ENCODE peak calls at places on chromosomes 11 and 22, in eight cellular contexts. T is A549; H is naive thymus-derived CD4-positive, alpha-beta T cell; O is CD4-positive, CD25-positive, alpha-beta regulatory T cell; M is fibroblast of lung; F is keratinocyte; K is upper lobe of right lung; Y is transverse colon. B is an unnamed sample. For H3K4me1 and H3K9me3, the result is how much of the 10 kb centered on the place peaks cover.

GRCh38 chr11:59255281-59255680 is 42.6 kb upstream of the MPEG1 start:
- DNase-seq in F (no peak), M (no peak), H (no peak), Y (no peak), O (no peak), T (no peak), K (no peak), B (no peak)

GRCh38 chr11:66547662-66548009 is 933 bp downstream of the ACTN3 start:
- DNase-seq in H (no peak), T (no peak), M (no peak), Y (no peak), F (no peak), O (no peak), K (no peak), B (peak)

GRCh38 chr22:37563153-37564081 is 3.1 kb downstream of the CDC42EP1 start:
- DNase-seq in K (peak), O (no peak), H (no peak), Y (peak), T (peak), F (no peak), M (peak), B (no peak)

GRCh38 chr11:88169481-88169880 is 5.8 kb downstream of the RAB38 start:
- DNase-seq in Y (no peak), T (no peak), K (no peak), O (no peak), H (no peak), F (no peak), M (no peak), B (no peak)

GRCh38 chr11:62324738-62325556 is 12.3 kb upstream of the ASRGL1 start:
- DNase-seq in F (no peak), H (no peak), Y (peak), M (no peak), O (no peak), T (peak), K (peak), B (peak)

GRCh38 chr11:2102132-2102882 is 36.9 kb downstream of the IGF2 start:
- DNase-seq in O (no peak), F (no peak), H (no peak), Y (no peak), T (no peak), M (no peak), K (no peak), B (no peak)

GRCh38 chr22:26671317-26672059 is 14.1 kb downstream of the MIAT start:
- DNase-seq in F (peak), O (peak), Y (peak), K (peak), M (no peak), T (no peak), H (peak), B (peak)

GRCh38 chr11:69497221-69497787 is 15.8 kb downstream of the LINC01488 start:
- DNase-seq in K (peak), Y (peak), O (no peak), F (no peak), T (peak), M (peak), H (no peak), B (peak)

GRCh38 chr22:28147401-28147800 is 228.3 kb upstream of the PITPNB start:
- DNase-seq in F (no peak), T (no peak), H (no peak), Y (no peak), K (no peak), O (no peak), M (no peak), B (no peak)

GRCh38 chr11:131809203-131809948 is 439.0 kb downstream of the NTM start:
- DNase-seq in F (no peak), H (no peak), O (no peak), M (no peak), Y (no peak), K (no peak), T (no peak), B (no peak)

GRCh38 chr11:60870276-60870675 is 2.9 kb downstream of the ZP1 start:
- DNase-seq in O (no peak), M (no peak), F (no peak), K (peak), Y (no peak), T (no peak), H (no peak), B (no peak)

GRCh38 chr22:37032134-37032534 is 12.6 kb downstream of the MPST start:
- DNase-seq in F (no peak), K (no peak), M (no peak), Y (no peak), O (no peak), T (no peak), H (no peak), B (no peak)

GRCh38 chr11:8922691-8923090 is 10.1 kb downstream of the C11orf16 start:
- DNase-seq in K (no peak), O (no peak), F (no peak), H (no peak), M (no peak), Y (no peak), T (no peak), B (no peak)

GRCh38 chr11:59818572-59818971 is 8.0 kb upstream of the MRPL16 start:
- DNase-seq in F (no peak), O (no peak), T (no peak), H (no peak), K (no peak), M (no peak), Y (no peak), B (peak)

GRCh38 chr11:83220279-83220678 is 26.8 kb downstream of the ANKRD42 start:
- DNase-seq in T (no peak), K (no peak), Y (no peak), H (no peak), F (no peak), O (no peak), M (peak), B (peak)

GRCh38 chr11:12746593-12747097 is 72.4 kb downstream of the TEAD1 start:
- DNase-seq in T (peak), K (no peak), F (no peak), Y (no peak), H (no peak), M (peak), O (no peak), B (peak)

GRCh38 chr11:44733877-44734276 is 7.1 kb downstream of the TSPAN18 start:
- DNase-seq in F (no peak), M (no peak), H (no peak), O (no peak), K (no peak), T (no peak), Y (no peak), B (no peak)

GRCh38 chr22:19396561-19396933 is 35.0 kb downstream of the HIRA start:
- DNase-seq in Y (no peak), M (no peak), H (no peak), O (no peak), T (no peak), F (no peak), K (no peak), B (no peak)

GRCh38 chr22:24775769-24776492 is 1.4 kb upstream of the PIWIL3 start:
- DNase-seq in F (no peak), Y (no peak), M (no peak), K (no peak), H (no peak), O (no peak), T (no peak), B (no peak)

GRCh38 chr11:104573431-104573830 is 324.8 kb downstream of the CASP12 start:
- DNase-seq in M (peak), F (peak), O (no peak), T (peak), H (no peak), K (no peak), Y (no peak), B (no peak)

GRCh38 chr11:35045219-35045819 is 93.7 kb upstream of the CD44 start:
- DNase-seq in K (no peak), Y (peak), H (peak), F (no peak), T (no peak), O (peak), M (no peak), B (no peak)

GRCh38 chr11:2789791-2790580 is 90.2 kb upstream of the KCNQ1OT1 start:
- DNase-seq in Y (peak), T (no peak), O (no peak), H (no peak), M (no peak), F (no peak), K (peak), B (no peak)

GRCh38 chr11:35236667-35237003 is 97.7 kb downstream of the CD44 start:
- DNase-seq in M (peak), H (no peak), F (no peak), O (no peak), Y (no peak), T (no peak), K (no peak), B (no peak)

GRCh38 chr11:1029051-1029450 is 7.5 kb downstream of the MUC6 start:
- DNase-seq in Y (no peak), O (no peak), T (no peak), F (no peak), H (no peak), K (no peak), M (no peak), B (no peak)

GRCh38 chr22:43846966-43847365 is 15.3 kb downstream of the SULT4A1 start:
- DNase-seq in H (no peak), M (no peak), K (no peak), T (no peak), O (no peak), F (no peak), Y (no peak), B (no peak)

GRCh38 chr22:44575344-44576268 is 77.6 kb upstream of the RTL6 start:
- DNase-seq in T (no peak), F (no peak), Y (no peak), H (no peak), K (peak), M (no peak), O (no peak), B (no peak)

GRCh38 chr11:10325398-10326079 is 20.7 kb downstream of the ADM start:
- DNase-seq in Y (no peak), M (peak), K (no peak), O (no peak), F (no peak), T (no peak), H (no peak), B (no peak)

DNA sequence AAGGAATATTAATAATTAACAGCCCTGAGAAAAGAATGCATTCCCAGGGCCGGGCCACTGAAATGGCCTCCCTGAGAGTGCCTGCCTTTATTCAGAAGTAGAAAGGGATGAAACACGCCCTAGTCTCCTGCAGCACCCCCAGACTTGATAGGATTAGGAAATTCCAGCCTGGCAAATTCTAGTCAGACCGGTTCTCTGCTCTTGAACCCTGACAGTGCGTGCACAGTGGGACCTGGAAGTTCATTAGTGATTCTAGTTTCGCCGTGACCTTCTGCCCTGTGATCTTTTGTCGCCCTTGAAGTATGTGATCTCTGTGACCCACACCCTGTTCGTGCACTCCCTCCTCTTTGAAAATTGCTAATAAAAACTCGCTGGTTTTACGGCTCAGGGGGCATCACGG is 2.1 kb upstream of the GSTP1 start:
- DNase-seq in Y (no peak), M (no peak), T (no peak), F (no peak), O (no peak), H (no peak), K (no peak), B (no peak)
- H3K27ac ChIP-seq in Y (no peak), M (no peak), T (peak), F (no peak), O (no peak), H (no peak), K (peak), B (no peak)

GRCh38 chr11:72777755-72778278 is 16.0 kb downstream of the STARD10 start:
- DNase-seq in Y (peak), H (no peak), M (no peak), O (no peak), F (no peak), K (no peak), T (no peak), B (no peak)

GRCh38 chr11:72778535-72779494 is 15.0 kb downstream of the STARD10 start:
- DNase-seq in O (no peak), M (no peak), K (no peak), F (no peak), H (no peak), Y (peak), T (no peak), B (no peak)

GRCh38 chr11:72775288-72776110 is 18.3 kb downstream of the STARD10 start:
- DNase-seq in H (no peak), O (no peak), M (no peak), Y (no peak), F (no peak), T (no peak), K (no peak), B (no peak)

GRCh38 chr11:72776117-72776843 is 17.6 kb downstream of the STARD10 start:
- DNase-seq in Y (peak), O (no peak), T (no peak), F (no peak), M (no peak), H (no peak), K (no peak), B (no peak)

DNA sequence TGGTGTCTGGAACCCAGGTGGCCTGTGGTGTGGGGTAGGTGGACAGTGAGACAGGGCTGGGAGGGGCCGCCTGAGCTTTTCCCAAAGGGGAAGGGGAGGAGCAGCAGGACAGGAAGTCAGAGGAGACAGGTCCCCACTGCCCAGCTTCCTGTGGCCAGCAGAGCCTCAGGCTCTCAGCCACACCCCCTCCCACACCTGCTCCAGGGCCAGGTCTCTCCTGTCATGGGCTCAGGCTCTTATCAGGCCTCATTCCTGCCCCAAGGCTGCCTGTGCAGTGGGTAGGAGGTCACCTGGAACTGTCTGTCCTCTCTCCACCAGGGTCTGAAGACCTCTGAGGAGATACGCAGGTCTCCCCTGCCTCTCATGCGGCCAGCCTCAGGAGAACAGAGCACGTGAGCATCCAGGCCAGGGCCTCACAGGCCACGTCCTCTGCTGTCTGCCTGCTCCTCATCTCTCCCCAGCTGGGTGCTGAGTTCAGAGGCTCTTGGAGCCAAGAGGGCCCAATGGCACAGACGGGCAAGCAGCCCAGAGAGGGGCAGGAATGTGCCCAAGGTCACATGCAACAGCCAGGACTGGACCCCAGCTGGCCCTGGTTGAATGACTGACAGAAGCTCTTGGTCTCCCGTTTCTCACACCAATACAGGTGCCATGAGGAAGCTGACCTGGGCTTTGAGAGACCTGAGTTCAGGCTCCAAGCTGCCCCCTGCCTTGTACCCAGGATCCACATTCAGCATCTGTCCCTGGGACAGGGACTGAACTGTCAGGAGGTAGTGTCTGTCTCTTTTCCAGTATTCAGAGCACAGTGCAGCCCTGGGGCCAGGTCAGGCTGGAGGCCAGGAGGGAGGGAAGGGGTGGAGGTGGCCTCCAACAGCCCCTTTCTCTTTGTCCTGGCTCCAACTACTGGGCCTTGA is 16.7 kb downstream of the STARD10 start:
- DNase-seq in M (no peak), F (no peak), T (no peak), K (no peak), Y (peak), H (no peak), O (no peak), B (no peak)
- H3K4me1 ChIP-seq in M (under half), F (under half), T (under half), K (under half), Y (under half), H (under half), O (under half), B (under half)

GRCh38 chr11:97471480-97471879 is 1081.7 kb downstream of the JRKL start:
- DNase-seq in Y (no peak), F (no peak), O (no peak), T (no peak), H (no peak), M (no peak), K (no peak), B (no peak)
- H3K9me3 ChIP-seq in Y (under half), F (under half), O (under half), T (under half), H (under half), M (under half), K (under half), B (under half)

GRCh38 chr11:65488273-65489058 is 10.4 kb upstream of the MALAT1 start:
- DNase-seq in Y (peak), H (no peak), M (peak), T (peak), O (no peak), K (peak), F (no peak), B (peak)
- H3K27ac ChIP-seq in Y (peak), H (no peak), M (peak), T (peak), O (no peak), K (peak), F (peak), B (peak)

GRCh38 chr11:118532091-118532490 is 1.1 kb downstream of the TMEM25 start:
- DNase-seq in F (no peak), H (no peak), M (no peak), Y (no peak), K (no peak), T (no peak), O (no peak), B (no peak)

GRCh38 chr11:118532852-118533768 is 2.1 kb downstream of the TMEM25 start:
- DNase-seq in K (no peak), H (no peak), T (no peak), F (no peak), Y (no peak), M (no peak), O (no peak), B (no peak)

GRCh38 chr11:118530180-118530682 is 761 bp upstream of the TMEM25 start:
- DNase-seq in T (no peak), Y (peak), M (peak), F (no peak), H (no peak), O (no peak), K (peak), B (peak)

GRCh38 chr11:118530683-118531596 is at the start of gene TMEM25:
- DNase-seq in F (no peak), O (peak), K (peak), Y (peak), H (peak), M (peak), T (no peak), B (peak)

GRCh38 chr11:118531597-118532084 is 649 bp downstream of the TMEM25 start:
- DNase-seq in K (no peak), O (no peak), H (no peak), M (no peak), F (no peak), Y (no peak), T (no peak), B (no peak)
- H3K4me1 ChIP-seq in K (under half), O (under half), H (under half), M (under half), F (under half), Y (under half), T (under half), B (under half)

GRCh38 chr22:47884775-47885174 is 1122.3 kb downstream of the TBC1D22A start:
- DNase-seq in H (no peak), O (no peak), Y (no peak), M (no peak), F (no peak), K (no peak), T (no peak), B (no peak)
- H3K9me3 ChIP-seq in H (under half), O (under half), Y (under half), M (under half), F (under half), K (under half), T (under half), B (under half)